ENCODE peak calls at places on chromosomes 11 and 22, in five cellular contexts. Y is pancreas, G is head of caudate nucleus, T is hepatocyte, F is ascending aorta. E is an unnamed sample.

GRCh38 chr22:38398609-38399401 is 56.2 kb downstream of the KCNJ4 start:
- DNase-seq in Y (peak), F (no peak), T (peak), G (peak), E (peak)

GRCh38 chr11:65887026-65887722 is 1.1 kb downstream of the FIBP start:
- DNase-seq in F (no peak), G (no peak), Y (no peak), T (no peak), E (no peak)

GRCh38 chr11:77191823-77192495 is 63.9 kb downstream of the MYO7A start:
- DNase-seq in T (peak), Y (peak), G (peak), F (no peak), E (peak)

GRCh38 chr22:49618689-49618953 is 209.1 kb downstream of the BRD1 start:
- DNase-seq in Y (no peak), F (no peak), T (no peak), G (no peak), E (no peak)

GRCh38 chr11:134920851-134921608 is 509.0 kb upstream of the B3GAT1 start:
- DNase-seq in F (no peak), G (no peak), Y (no peak), T (no peak), E (no peak)

GRCh38 chr11:1454576-1454975 is 32.0 kb downstream of the MOB2 start:
- DNase-seq in Y (no peak), G (no peak), F (no peak), T (no peak), E (no peak)

GRCh38 chr22:35491908-35492380 is 48.7 kb upstream of the RASD2 start:
- DNase-seq in G (no peak), T (no peak), F (no peak), Y (no peak), E (no peak)

GRCh38 chr11:106121570-106122320 is 44.3 kb downstream of the AASDHPPT start:
- DNase-seq in G (no peak), T (no peak), F (no peak), Y (no peak), E (peak)

GRCh38 chr11:102323542-102324261 is 6.4 kb downstream of the BIRC3 start:
- DNase-seq in T (no peak), Y (no peak), F (no peak), G (no peak), E (no peak)

GRCh38 chr11:133821776-133822175 is 23.5 kb downstream of the SPATA19 start:
- DNase-seq in G (peak), Y (peak), T (peak), F (no peak), E (peak)

GRCh38 chr11:86798988-86799387 is 1.4 kb upstream of the PRSS23 start:
- DNase-seq in Y (no peak), F (no peak), T (peak), G (no peak), E (no peak)

GRCh38 chr22:38218661-38219331 is 17.0 kb downstream of the MAFF start:
- DNase-seq in T (peak), F (peak), G (no peak), Y (peak), E (peak)

GRCh38 chr22:27685515-27685914 is 116.0 kb downstream of the MN1 start:
- DNase-seq in Y (no peak), T (no peak), F (no peak), G (no peak), E (no peak)

GRCh38 chr11:112288021-112288420 is 27.4 kb upstream of the PLET1 start:
- DNase-seq in T (no peak), Y (no peak), F (no peak), G (no peak), E (no peak)

GRCh38 chr22:21764038-21764804 is 28.6 kb upstream of the YPEL1 start:
- DNase-seq in F (no peak), T (no peak), Y (no peak), G (no peak), E (no peak)

GRCh38 chr11:126474888-126475626 is 119.6 kb downstream of the ST3GAL4 start:
- DNase-seq in F (no peak), T (no peak), Y (no peak), G (no peak), E (no peak)